ENCODE peak calls at places on chromosomes 6 and 20, in four cellular contexts. M, N, R and S are unnamed samples.

GRCh38 chr6:170108456-170108855 is 182.4 kb downstream of the DLL1 start:
- DNase-seq in R (no peak), M (no peak), N (no peak), S (no peak)

GRCh38 chr6:41700577-41701347 is 34.6 kb downstream of the TFEB start:
- DNase-seq in M (no peak), N (no peak), R (no peak), S (no peak)

GRCh38 chr6:88983532-88983931 is 20.1 kb upstream of the RNGTT start:
- DNase-seq in R (no peak), M (no peak), N (peak), S (peak)

GRCh38 chr6:152573762-152574161 is 63.4 kb downstream of the SYNE1 start:
- DNase-seq in N (no peak), M (no peak), R (no peak), S (no peak)

GRCh38 chr6:39493717-39494116 is 171.2 kb upstream of the KCNK16 start:
- DNase-seq in N (no peak), R (no peak), M (no peak), S (no peak)

GRCh38 chr6:19399406-19399805 is 437.8 kb upstream of the ID4 start:
- DNase-seq in N (no peak), M (peak), R (no peak), S (no peak)

GRCh38 chr6:46410330-46410953 is 80.8 kb downstream of the RCAN2 start:
- DNase-seq in N (peak), R (peak), M (no peak), S (no peak)

GRCh38 chr6:146337376-146337775 is 206.3 kb upstream of the RAB32 start:
- DNase-seq in R (no peak), N (no peak), M (no peak), S (no peak)

GRCh38 chr20:12345978-12346377 is 428.3 kb downstream of the BTBD3 start:
- DNase-seq in R (no peak), M (no peak), N (no peak), S (no peak)

GRCh38 chr6:139522471-139523220 is 148.2 kb upstream of the CITED2 start:
- DNase-seq in M (no peak), R (no peak), N (no peak), S (no peak)

GRCh38 chr6:99521557-99522286 is 6.5 kb upstream of the USP45 start:
- DNase-seq in R (no peak), M (peak), N (peak), S (peak)

GRCh38 chr6:33740204-33740608 is 6.5 kb downstream of the IP6K3 start:
- DNase-seq in N (peak), R (no peak), M (no peak), S (no peak)
- H3K27ac ChIP-seq in N (peak), R (no peak), M (no peak), S (no peak)

DNA sequence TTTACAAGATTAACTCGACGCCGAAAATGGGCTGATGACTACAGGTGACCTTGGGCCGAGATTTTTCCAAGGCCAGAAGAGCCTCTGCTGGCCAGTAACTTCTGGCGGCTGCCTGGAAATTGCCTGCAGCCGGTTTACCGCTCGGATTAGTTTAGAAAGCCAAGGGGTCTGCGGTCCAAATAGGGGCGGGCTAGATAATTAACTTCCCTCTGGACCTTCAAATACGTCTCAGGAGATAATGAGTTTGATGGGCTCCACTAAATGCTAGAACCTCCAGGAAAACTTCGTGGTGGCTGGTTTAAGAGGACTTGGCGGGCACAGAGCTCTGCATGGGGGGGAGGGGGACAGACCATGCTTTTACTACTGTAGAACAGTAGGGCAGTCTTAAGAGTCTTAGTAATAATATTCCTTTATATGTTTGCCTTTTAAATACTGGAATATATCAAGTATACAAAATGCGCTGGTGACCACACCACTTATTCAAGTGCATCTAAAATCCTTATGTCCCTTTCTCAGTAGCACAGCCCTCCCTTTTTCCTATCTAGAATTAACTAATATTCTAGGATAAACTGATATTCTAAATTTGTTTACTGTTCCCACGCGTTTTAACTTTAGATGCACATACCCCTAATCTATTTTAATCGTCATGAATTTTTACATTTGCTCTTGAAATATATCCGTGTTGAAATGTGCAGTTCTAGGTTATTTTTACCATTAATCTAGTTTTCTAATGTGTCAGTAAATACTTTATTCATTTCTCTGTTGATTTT is 107.6 kb upstream of the PRSS16 start:
- DNase-seq in R (no peak), M (peak), N (no peak), S (peak)
- H3K27ac ChIP-seq in R (peak), M (peak), N (peak), S (peak)

DNA sequence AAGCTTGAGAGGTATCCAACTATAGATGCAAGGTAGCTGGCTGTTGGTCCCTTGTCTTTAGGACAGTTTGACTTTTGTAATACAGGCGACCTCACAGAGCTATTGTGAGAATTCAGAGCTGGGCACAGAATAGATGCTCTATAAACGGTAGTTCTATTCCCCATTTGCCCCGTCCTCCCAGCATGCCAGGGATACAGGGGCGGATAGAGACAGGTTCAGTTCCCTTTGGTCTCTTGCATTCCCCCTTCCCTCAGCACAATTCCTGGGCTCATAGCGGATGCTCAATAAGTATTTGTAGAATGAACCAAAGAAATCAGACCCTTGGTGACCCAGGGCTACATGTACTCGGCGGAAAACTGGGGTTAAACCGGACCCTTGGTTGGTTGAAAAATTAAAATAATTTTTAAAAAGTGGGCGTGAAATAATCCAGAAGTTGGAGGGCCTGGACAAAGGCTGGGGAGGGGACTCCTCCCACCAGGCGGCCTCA is 707 bp upstream of the TOP1 start:
- DNase-seq in N (no peak), M (peak), R (no peak), S (no peak)
- H3K27ac ChIP-seq in N (peak), M (peak), R (peak), S (peak)

GRCh38 chr6:28250747-28251146 is 1.3 kb downstream of the ZKSCAN4 start:
- DNase-seq in M (no peak), N (no peak), R (no peak), S (no peak)

GRCh38 chr6:28252507-28252975 is 472 bp upstream of the ZKSCAN4 start:
- DNase-seq in N (no peak), M (no peak), R (no peak), S (no peak)

GRCh38 chr6:28254340-28254618 is 2.2 kb upstream of the ZKSCAN4 start:
- DNase-seq in R (no peak), N (no peak), M (no peak), S (no peak)

GRCh38 chr6:28248916-28249315 is 3.2 kb downstream of the ZKSCAN4 start:
- DNase-seq in R (no peak), M (no peak), N (no peak), S (no peak)

GRCh38 chr6:28251648-28252506 is at the start of gene ZKSCAN4:
- DNase-seq in M (peak), N (peak), R (peak), S (peak)
- H3K27ac ChIP-seq in M (no peak), N (no peak), R (no peak), S (peak)

GRCh38 chr20:57030611-57031600 is 235.5 kb downstream of the BMP7 start:
- DNase-seq in N (no peak), R (no peak), M (no peak), S (no peak)
- H3K27ac ChIP-seq in N (no peak), R (no peak), M (no peak), S (no peak)

GRCh38 chr6:107600111-107600510 is 110.2 kb downstream of the SOBP start:
- DNase-seq in R (no peak), N (no peak), M (no peak), S (no peak)
- H3K27ac ChIP-seq in R (no peak), N (no peak), M (no peak), S (no peak)